ENCODE peak calls at places on chromosomes 4 and X, in four cellular contexts. One of them, this sample, is unnamed.

GRCh38 chr4:101944649-101945048 is 154.1 kb downstream of the BANK1 start:
- DNase-seq in stimulated activated CD4-positive, alpha-beta T cell treated with anti-CD3 and anti-CD28 coated beads, Interleukin-2, amount 100 ng/mL, for 4 hours: no peak
- DNase-seq in pulmonary artery endothelial cell: no peak
- DNase-seq in T-helper 2 cell: no peak
- DNase-seq in this sample: no peak

GRCh38 chr4:189285377-189285776 is 655.3 kb upstream of the FRG1 start:
- DNase-seq in pulmonary artery endothelial cell: no peak
- DNase-seq in stimulated activated CD4-positive, alpha-beta T cell treated with anti-CD3 and anti-CD28 coated beads, Interleukin-2, amount 100 ng/mL, for 4 hours: no peak
- DNase-seq in T-helper 2 cell: no peak
- DNase-seq in this sample: no peak

GRCh38 chrX:37543324-37543723 is 28.1 kb upstream of the LANCL3 start:
- DNase-seq in stimulated activated CD4-positive, alpha-beta T cell treated with anti-CD3 and anti-CD28 coated beads, Interleukin-2, amount 100 ng/mL, for 4 hours: no peak
- DNase-seq in T-helper 2 cell: no peak
- DNase-seq in pulmonary artery endothelial cell: no peak
- DNase-seq in this sample: no peak

GRCh38 chr4:25367004-25367621 is 9.9 kb upstream of the ANAPC4 start:
- DNase-seq in pulmonary artery endothelial cell: no peak
- DNase-seq in T-helper 2 cell: no peak
- DNase-seq in stimulated activated CD4-positive, alpha-beta T cell treated with anti-CD3 and anti-CD28 coated beads, Interleukin-2, amount 100 ng/mL, for 4 hours: no peak
- DNase-seq in this sample: no peak

GRCh38 chr4:157751631-157752030 is 421.2 kb downstream of the GASK1B start:
- DNase-seq in T-helper 2 cell: no peak
- DNase-seq in pulmonary artery endothelial cell: no peak
- DNase-seq in stimulated activated CD4-positive, alpha-beta T cell treated with anti-CD3 and anti-CD28 coated beads, Interleukin-2, amount 100 ng/mL, for 4 hours: no peak
- DNase-seq in this sample: no peak

GRCh38 chrX:3651272-3651671 is 62.2 kb downstream of the PRKX start:
- DNase-seq in pulmonary artery endothelial cell: peak; percentile 11
- DNase-seq in T-helper 2 cell: no peak
- DNase-seq in stimulated activated CD4-positive, alpha-beta T cell treated with anti-CD3 and anti-CD28 coated beads, Interleukin-2, amount 100 ng/mL, for 4 hours: no peak
- DNase-seq in this sample: no peak

GRCh38 chr4:78720994-78721677 is 55.0 kb upstream of the BMP2K start:
- DNase-seq in T-helper 2 cell: peak; percentile 5
- DNase-seq in stimulated activated CD4-positive, alpha-beta T cell treated with anti-CD3 and anti-CD28 coated beads, Interleukin-2, amount 100 ng/mL, for 4 hours: peak; percentile 0
- DNase-seq in pulmonary artery endothelial cell: no peak
- DNase-seq in this sample: no peak

GRCh38 chr4:56979674-56980073 is 978 bp downstream of the POLR2B start:
- DNase-seq in stimulated activated CD4-positive, alpha-beta T cell treated with anti-CD3 and anti-CD28 coated beads, Interleukin-2, amount 100 ng/mL, for 4 hours: no peak
- DNase-seq in pulmonary artery endothelial cell: no peak
- DNase-seq in T-helper 2 cell: peak; percentile 40
- DNase-seq in this sample: no peak

GRCh38 chr4:43471950-43472349 is 579.4 kb downstream of the GRXCR1 start:
- DNase-seq in stimulated activated CD4-positive, alpha-beta T cell treated with anti-CD3 and anti-CD28 coated beads, Interleukin-2, amount 100 ng/mL, for 4 hours: no peak
- DNase-seq in T-helper 2 cell: no peak
- DNase-seq in pulmonary artery endothelial cell: no peak
- DNase-seq in this sample: no peak

GRCh38 chrX:126557151-126557550 is 4.5 kb upstream of the DCAF12L1 start:
- DNase-seq in T-helper 2 cell: no peak
- DNase-seq in stimulated activated CD4-positive, alpha-beta T cell treated with anti-CD3 and anti-CD28 coated beads, Interleukin-2, amount 100 ng/mL, for 4 hours: no peak
- DNase-seq in pulmonary artery endothelial cell: no peak
- DNase-seq in this sample: no peak

This sample was measured in memory B cell.